ENCODE peak calls at places on chromosomes 5 and 9, in six cellular contexts. O, W, E, K, S and P are unnamed samples.

GRCh38 chr5:88873447-88873846 is 9.5 kb downstream of the MEF2C start:
- DNase-seq in O (no peak), W (no peak), E (no peak), K (no peak), S (no peak), P (no peak)

GRCh38 chr5:168879929-168880328 is 300.8 kb upstream of the PANK3 start:
- DNase-seq in O (no peak), W (peak), E (no peak), K (no peak), S (no peak), P (no peak)

GRCh38 chr5:36462295-36463021 is 143.9 kb upstream of the SLC1A3 start:
- DNase-seq in O (no peak), W (no peak), E (no peak), K (no peak), S (no peak), P (no peak)

GRCh38 chr9:127903557-127904475 is 4.4 kb upstream of the ST6GALNAC6 start:
- DNase-seq in O (peak), W (no peak), E (no peak), K (peak), S (peak), P (no peak)

GRCh38 chr5:168978500-168978899 is 322.4 kb downstream of the SLIT3 start:
- DNase-seq in O (no peak), W (no peak), E (no peak), K (no peak), S (no peak), P (no peak)

GRCh38 chr5:158013939-158014338 is 155.0 kb upstream of the CLINT1 start:
- DNase-seq in O (no peak), W (peak), E (no peak), K (no peak), S (no peak), P (peak)

GRCh38 chr9:116897181-116897580 is 210.1 kb downstream of the TRIM32 start:
- DNase-seq in O (no peak), W (no peak), E (no peak), K (no peak), S (no peak), P (no peak)

GRCh38 chr9:31389075-31389474 is 995.4 kb upstream of the ACO1 start:
- DNase-seq in O (no peak), W (no peak), E (no peak), K (no peak), S (no peak), P (no peak)

GRCh38 chr5:123438244-123438643 is 15.0 kb upstream of the CEP120 start:
- DNase-seq in O (no peak), W (no peak), E (no peak), K (no peak), S (no peak), P (no peak)

GRCh38 chr9:14750871-14751270 is 28.3 kb upstream of the CER1 start:
- DNase-seq in O (no peak), W (peak), E (no peak), K (no peak), S (no peak), P (no peak)

GRCh38 chr5:7425830-7426229 is 29.9 kb downstream of the ADCY2 start:
- DNase-seq in O (no peak), W (no peak), E (no peak), K (no peak), S (no peak), P (no peak)

GRCh38 chr5:19584131-19584530 is 403.9 kb downstream of the CDH18 start:
- DNase-seq in O (no peak), W (no peak), E (no peak), K (no peak), S (no peak), P (no peak)

GRCh38 chr9:132018957-132019405 is 60.7 kb downstream of the MED27 start:
- DNase-seq in O (no peak), W (peak), E (no peak), K (no peak), S (no peak), P (no peak)

GRCh38 chr9:107119735-107120134 is 163.3 kb upstream of the RAD23B start:
- DNase-seq in O (no peak), W (no peak), E (no peak), K (no peak), S (no peak), P (no peak)

GRCh38 chr5:9069650-9070049 is 476.2 kb downstream of the SEMA5A start:
- DNase-seq in O (no peak), W (no peak), E (peak), K (no peak), S (no peak), P (no peak)

GRCh38 chr5:138054206-138054605 is 21.3 kb upstream of the FAM13B start:
- DNase-seq in O (no peak), W (no peak), E (no peak), K (no peak), S (no peak), P (no peak)
- H3K4me3 ChIP-seq in O (no peak), W (no peak), E (no peak), K (no peak), S (no peak), P (no peak)

DNA sequence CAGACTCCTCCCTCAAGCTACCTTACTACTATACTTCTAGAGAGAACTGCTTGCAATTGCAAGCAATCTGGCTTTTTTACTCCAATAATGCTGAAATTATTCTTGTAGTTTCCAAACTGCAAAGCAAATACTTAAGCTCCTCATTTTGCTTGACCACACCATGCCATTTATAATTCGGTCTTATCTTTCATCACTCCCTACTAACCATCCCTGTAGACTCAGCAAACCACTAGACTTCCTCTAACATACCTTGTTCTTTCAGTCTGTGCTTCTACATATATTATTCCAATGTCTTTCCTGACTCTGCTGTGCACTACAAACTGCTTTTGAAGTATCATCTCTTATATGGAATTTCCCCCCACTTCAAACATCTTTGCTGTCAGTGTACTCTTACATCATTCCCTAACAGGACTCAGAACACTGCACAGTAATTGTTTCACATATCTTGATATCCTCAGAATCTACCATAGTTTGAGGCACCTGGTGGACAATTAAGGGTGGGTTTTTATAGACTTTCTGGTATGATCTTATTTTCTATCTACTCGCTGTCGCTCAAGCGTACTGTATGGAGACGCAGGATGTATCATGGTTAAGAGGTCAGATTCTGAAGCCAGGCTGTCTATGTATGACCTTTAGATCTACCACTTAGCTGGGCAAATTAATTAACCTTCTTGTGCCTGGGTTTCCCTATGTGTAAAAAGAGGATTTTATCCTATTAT is 2.8 kb downstream of the IL6ST start:
- DNase-seq in O (no peak), W (peak), E (no peak), K (no peak), S (no peak), P (no peak)
- H3K4me3 ChIP-seq in O (peak), W (peak), E (peak), K (no peak), S (peak), P (peak)

DNA sequence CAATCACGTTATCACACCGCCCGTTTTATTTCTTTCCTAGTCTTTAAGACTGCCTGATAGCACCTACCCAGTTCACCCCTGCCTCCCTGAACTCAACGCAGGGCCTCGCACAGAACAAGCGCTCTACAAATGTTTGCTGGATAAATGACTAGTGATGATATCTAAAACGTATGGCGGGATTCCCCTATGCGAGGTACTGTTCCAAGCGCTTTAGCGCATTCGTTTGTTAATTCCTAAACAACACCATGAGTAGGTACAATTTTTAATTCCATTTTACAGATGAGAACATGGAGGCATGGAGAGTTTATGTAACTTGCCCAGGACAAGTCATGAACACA is 6.6 kb downstream of the POU4F3 start:
- DNase-seq in O (no peak), W (no peak), E (no peak), K (no peak), S (no peak), P (no peak)
- H3K4me3 ChIP-seq in O (peak), W (no peak), E (no peak), K (no peak), S (peak), P (no peak)

DNA sequence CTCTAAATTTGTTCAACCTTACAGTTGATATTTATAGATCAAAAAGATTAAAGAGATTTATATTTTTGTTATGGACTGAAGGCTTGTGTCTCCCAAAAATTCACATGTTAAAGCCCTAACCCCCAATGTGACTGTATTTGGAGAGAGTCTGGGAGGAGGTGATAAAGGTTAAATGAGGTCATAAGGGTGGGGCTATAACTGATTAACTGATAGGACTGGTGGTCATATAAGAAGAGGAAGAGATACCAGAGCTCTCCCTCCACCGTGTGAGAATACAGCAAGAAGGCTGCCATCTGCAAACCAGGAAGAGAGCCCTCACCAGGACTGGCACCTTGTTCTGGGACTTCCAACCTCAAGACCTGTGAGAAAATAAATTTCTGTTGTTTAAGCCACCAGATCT is 264.3 kb downstream of the ENC1 start:
- DNase-seq in O (no peak), W (no peak), E (no peak), K (no peak), S (no peak), P (no peak)
- H3K4me3 ChIP-seq in O (no peak), W (no peak), E (no peak), K (no peak), S (no peak), P (no peak)

DNA sequence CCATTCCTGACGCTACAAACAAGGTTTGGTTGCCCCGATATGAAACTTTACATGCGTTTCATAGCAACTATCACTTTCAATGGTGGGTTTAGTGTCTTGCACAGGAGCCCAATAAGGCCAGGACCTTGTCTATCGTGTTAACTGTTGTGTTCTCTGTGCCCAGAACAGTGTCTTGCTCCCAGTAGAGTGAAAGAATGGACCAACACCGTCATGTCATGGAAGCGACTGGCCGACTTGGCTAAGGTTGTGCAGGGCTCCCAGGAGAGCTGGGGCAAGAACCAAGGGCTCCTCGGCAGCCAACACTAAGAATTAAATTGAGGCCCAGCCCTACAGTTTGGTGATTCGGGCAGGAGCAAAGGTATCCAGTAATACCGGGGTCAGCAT is 498 bp upstream of the ARHGEF37 start:
- DNase-seq in O (no peak), W (no peak), E (no peak), K (no peak), S (no peak), P (no peak)
- H3K4me3 ChIP-seq in O (peak), W (peak), E (peak), K (no peak), S (peak), P (peak)

DNA sequence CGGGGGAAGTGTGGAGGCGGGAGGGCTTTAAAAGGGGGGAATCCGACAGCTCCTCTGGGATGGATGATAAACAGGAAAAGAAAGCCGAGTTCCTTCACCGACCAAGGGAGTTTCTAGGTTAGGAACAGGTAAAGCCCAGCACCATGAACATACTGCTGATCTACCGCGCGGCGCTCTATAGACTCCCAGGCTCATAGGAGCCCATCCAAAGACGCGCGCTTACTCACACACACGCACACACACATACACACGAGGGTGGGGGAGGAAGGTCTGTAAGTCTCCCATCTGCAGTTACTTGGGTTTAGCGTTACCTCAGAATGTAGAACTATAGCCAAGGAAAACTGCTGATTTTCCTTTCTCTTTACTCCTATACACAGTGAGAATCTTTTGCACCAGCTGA is 2.6 kb upstream of the GABRB2 start:
- DNase-seq in O (no peak), W (no peak), E (no peak), K (no peak), S (no peak), P (no peak)
- H3K4me3 ChIP-seq in O (no peak), W (no peak), E (no peak), K (no peak), S (no peak), P (no peak)

DNA sequence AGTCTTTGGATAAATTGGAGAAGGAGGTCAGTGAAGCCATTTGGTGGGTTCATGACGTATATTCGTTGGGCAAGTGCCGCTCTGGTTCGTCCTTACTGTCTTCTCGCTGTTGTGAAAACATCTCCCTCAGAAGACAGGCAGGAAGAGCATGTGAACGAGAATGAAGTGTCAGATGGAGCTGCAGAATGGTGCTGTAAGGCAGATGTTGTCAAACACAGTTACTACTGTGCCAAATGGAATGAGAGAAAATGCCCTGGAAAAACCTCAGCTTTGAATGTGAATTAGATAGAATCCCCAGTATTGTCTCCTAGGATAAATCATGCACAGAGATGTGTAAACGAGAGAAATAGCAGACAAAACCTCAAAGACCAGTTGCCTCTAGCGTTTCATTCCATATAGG is 121.5 kb downstream of the CAMK4 start:
- DNase-seq in O (no peak), W (no peak), E (no peak), K (no peak), S (no peak), P (no peak)
- H3K4me3 ChIP-seq in O (no peak), W (no peak), E (no peak), K (no peak), S (no peak), P (no peak)

GRCh38 chr5:115262405-115263247 is at the start of gene PGGT1B:
- DNase-seq in O (peak), W (peak), E (no peak), K (peak), S (peak), P (peak)
- H3K4me3 ChIP-seq in O (peak), W (peak), E (peak), K (peak), S (peak), P (peak)